ENCODE peak calls at places on chromosomes 16 and 17, in four cellular contexts. Q is HCT116, B is GM23338, W is mammary epithelial cell. Z is an unnamed sample.

GRCh38 chr17:80125656-80126448 is 21.1 kb downstream of the EIF4A3 start:
- DNase-seq in Q (no peak), B (no peak), W (no peak), Z (no peak)

GRCh38 chr16:53433930-53434435 is 288 bp upstream of the RBL2 start:
- DNase-seq in Q (peak), B (no peak), W (no peak), Z (no peak)

GRCh38 chr17:28371245-28372202 is at the start of gene SARM1:
- DNase-seq in Q (peak), B (peak), W (peak), Z (no peak)

GRCh38 chr17:77840576-77841160 is 117.8 kb upstream of the TNRC6C start:
- DNase-seq in Q (no peak), B (no peak), W (no peak), Z (no peak)

GRCh38 chr16:318628-319027 is 33.9 kb downstream of the AXIN1 start:
- DNase-seq in Q (no peak), B (peak), W (no peak), Z (no peak)

GRCh38 chr17:35554668-35555067 is 6.0 kb downstream of the SLFN14 start:
- DNase-seq in Q (no peak), B (no peak), W (no peak), Z (no peak)

GRCh38 chr17:8479431-8479947 is 43.8 kb downstream of the NDEL1 start:
- DNase-seq in Q (no peak), B (no peak), W (peak), Z (no peak)

GRCh38 chr17:41082565-41083136 is 1.3 kb upstream of the KRTAP4-7 start:
- DNase-seq in Q (no peak), B (no peak), W (peak), Z (no peak)

GRCh38 chr16:48235556-48236136 is 8.5 kb upstream of the LONP2 start:
- DNase-seq in Q (no peak), B (no peak), W (no peak), Z (no peak)

GRCh38 chr17:82752371-82753200 is 721 bp downstream of the TBCD start:
- DNase-seq in Q (no peak), B (peak), W (peak), Z (no peak)

GRCh38 chr17:61466246-61466645 is 14.0 kb downstream of the TBX4 start:
- DNase-seq in Q (no peak), B (no peak), W (no peak), Z (no peak)

GRCh38 chr17:62882878-62883277 is 74.8 kb upstream of the MARCHF10 start:
- DNase-seq in Q (no peak), B (no peak), W (no peak), Z (no peak)

GRCh38 chr17:60142872-60143499 is 6.8 kb upstream of the CA4 start:
- DNase-seq in Q (peak), B (peak), W (peak), Z (peak)

GRCh38 chr17:4533522-4534502 is 21.4 kb downstream of the MYBBP1A start:
- DNase-seq in Q (no peak), B (no peak), W (no peak), Z (no peak)

GRCh38 chr17:30337393-30337999 is 3.6 kb upstream of the TMIGD1 start:
- DNase-seq in Q (no peak), B (no peak), W (no peak), Z (no peak)

GRCh38 chr16:78630102-78630501 is 530.6 kb downstream of the WWOX start:
- DNase-seq in Q (no peak), B (no peak), W (no peak), Z (no peak)

GRCh38 chr16:89855301-89855945 is 18.0 kb upstream of the TCF25 start:
- DNase-seq in Q (no peak), B (no peak), W (no peak), Z (no peak)

GRCh38 chr16:29230671-29231091 is 175.8 kb downstream of the NPIPB11 start:
- DNase-seq in Q (no peak), B (peak), W (no peak), Z (no peak)

GRCh38 chr17:10121971-10122707 is 76.3 kb downstream of the GAS7 start:
- DNase-seq in Q (no peak), B (no peak), W (no peak), Z (no peak)

GRCh38 chr17:32936894-32937500 is 9.0 kb downstream of the TMEM98 start:
- DNase-seq in Q (peak), B (peak), W (peak), Z (no peak)

GRCh38 chr16:30352488-30353401 is 2.4 kb downstream of the CD2BP2 start:
- DNase-seq in Q (no peak), B (peak), W (no peak), Z (no peak)

GRCh38 chr16:19883296-19883951 is 1.2 kb downstream of the GPRC5B start:
- DNase-seq in Q (no peak), B (peak), W (no peak), Z (no peak)

GRCh38 chr17:19019041-19019941 is 14.7 kb upstream of the FAM83G start:
- DNase-seq in Q (no peak), B (no peak), W (no peak), Z (no peak)

GRCh38 chr17:11935734-11936406 is 61.4 kb downstream of the ZNF18 start:
- DNase-seq in Q (peak), B (peak), W (peak), Z (peak)

GRCh38 chr16:13234999-13235398 is 333.6 kb downstream of the SHISA9 start:
- DNase-seq in Q (no peak), B (no peak), W (no peak), Z (no peak)

GRCh38 chr16:2785101-2785991 is 2.0 kb downstream of the PRSS33 start:
- DNase-seq in Q (no peak), B (peak), W (no peak), Z (no peak)

GRCh38 chr17:77417575-77417974 is 276.8 kb downstream of the SEC14L1 start:
- DNase-seq in Q (no peak), B (no peak), W (no peak), Z (no peak)

GRCh38 chr16:76940251-76940650 is 250.7 kb upstream of the MON1B start:
- DNase-seq in Q (no peak), B (no peak), W (no peak), Z (no peak)

GRCh38 chr16:23181506-23181905 is 1.0 kb upstream of the SCNN1G start:
- DNase-seq in Q (no peak), B (no peak), W (no peak), Z (no peak)

GRCh38 chr16:23182206-23182674 is 305 bp upstream of the SCNN1G start:
- DNase-seq in Q (peak), B (peak), W (peak), Z (peak)

GRCh38 chr16:23182675-23183485 is at the start of gene SCNN1G:
- DNase-seq in Q (no peak), B (peak), W (peak), Z (no peak)

GRCh38 chr16:23185661-23186060 is 3.1 kb downstream of the SCNN1G start:
- DNase-seq in Q (no peak), B (no peak), W (no peak), Z (no peak)

GRCh38 chr16:23183486-23183862 is 929 bp downstream of the SCNN1G start:
- DNase-seq in Q (no peak), B (no peak), W (no peak), Z (no peak)
- TF ChIP-seq EZH2 in Q (no peak), B (no peak), W (no peak), Z (no peak)

GRCh38 chr17:81386646-81387234 is 8.5 kb upstream of the BAHCC1 start:
- DNase-seq in Q (no peak), B (peak), W (no peak), Z (no peak)

GRCh38 chr17:81388612-81389367 is 6.5 kb upstream of the BAHCC1 start:
- DNase-seq in Q (no peak), B (peak), W (no peak), Z (no peak)

GRCh38 chr17:81386141-81386645 is 9.1 kb upstream of the BAHCC1 start:
- DNase-seq in Q (no peak), B (peak), W (no peak), Z (no peak)

GRCh38 chr17:81388091-81388611 is 7.1 kb upstream of the BAHCC1 start:
- DNase-seq in Q (no peak), B (no peak), W (no peak), Z (no peak)

GRCh38 chr17:81387235-81388060 is 7.8 kb upstream of the BAHCC1 start:
- DNase-seq in Q (no peak), B (peak), W (no peak), Z (no peak)
- TF ChIP-seq EZH2 in Q (no peak), B (peak), W (no peak), Z (no peak)

DNA sequence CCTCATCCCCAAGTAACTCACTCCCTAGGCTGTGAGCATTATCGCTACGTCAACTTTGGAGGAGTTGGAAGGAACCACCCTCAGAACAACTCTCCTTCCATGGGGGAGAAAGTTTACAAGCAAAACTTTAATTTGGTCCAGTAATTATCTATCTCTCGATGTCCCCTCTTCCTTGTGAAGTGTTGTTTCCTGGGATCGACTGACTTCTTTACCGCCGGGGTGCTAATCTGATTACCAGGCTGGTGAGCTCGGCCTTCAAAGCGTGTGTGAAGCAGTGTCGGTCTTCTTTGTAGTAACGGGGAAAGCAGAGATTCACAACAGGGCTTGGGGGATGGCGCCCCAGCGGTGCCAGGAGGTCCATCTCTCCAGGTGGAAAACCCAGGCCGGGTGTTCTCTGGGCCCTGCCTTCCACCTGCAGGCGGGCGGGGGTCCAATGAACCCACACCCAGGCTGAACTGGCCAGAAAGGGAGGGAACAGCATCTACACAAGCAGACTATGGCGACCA is 14.5 kb upstream of the FOXF1 start:
- DNase-seq in Q (no peak), B (peak), W (no peak), Z (no peak)
- TF ChIP-seq EZH2 in Q (no peak), B (peak), W (no peak), Z (no peak)

DNA sequence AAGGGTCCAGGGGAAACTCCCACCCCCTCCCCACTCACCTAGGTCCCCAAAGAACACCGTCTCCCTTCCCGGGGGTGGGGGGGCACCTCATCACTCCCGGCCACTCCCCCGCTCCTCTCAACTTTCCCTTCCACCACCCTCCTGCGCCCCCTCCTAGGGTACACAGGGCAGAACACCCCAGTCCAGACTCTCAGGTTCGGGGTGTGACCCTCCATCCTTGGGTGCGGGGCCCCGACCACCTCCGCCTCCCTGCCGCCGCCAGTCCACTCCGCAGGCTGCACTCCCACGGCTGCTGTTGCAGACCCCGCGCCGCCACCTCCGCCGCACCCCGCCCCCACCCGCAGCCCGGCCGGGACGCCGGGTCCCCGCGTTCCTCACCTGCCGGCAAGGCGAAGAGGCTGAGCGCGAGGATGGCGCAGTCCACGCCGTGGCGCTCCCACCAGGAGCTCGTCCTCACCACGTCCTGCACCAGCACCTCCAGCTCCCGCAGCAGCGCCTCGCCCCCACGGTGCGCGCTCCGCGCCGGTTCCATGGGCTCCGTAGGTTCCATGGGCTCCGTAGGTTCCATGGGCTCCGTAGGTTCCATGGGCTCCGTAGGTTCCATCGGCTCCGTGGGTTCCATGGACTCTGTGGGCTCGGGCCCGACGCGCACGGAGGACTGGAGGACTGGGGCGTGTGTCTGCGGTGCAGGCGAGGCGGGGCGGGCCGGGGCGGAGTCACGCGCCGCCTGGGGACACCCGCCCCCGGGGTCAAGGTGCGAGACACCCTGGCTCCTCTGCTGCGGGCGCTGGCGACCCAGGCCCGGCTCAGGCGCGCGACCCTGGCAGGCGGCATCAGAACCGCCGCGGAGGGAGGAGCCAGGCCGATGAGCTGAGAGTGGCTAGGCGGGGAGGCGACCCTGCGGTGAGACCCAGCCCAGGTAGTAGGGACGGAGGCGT is at the start of gene FADS6:
- DNase-seq in Q (no peak), B (peak), W (no peak), Z (no peak)
- TF ChIP-seq EZH2 in Q (no peak), B (no peak), W (peak), Z (peak)

GRCh38 chr16:56728027-56728426 is 1.9 kb upstream of the NUP93 start:
- DNase-seq in Q (no peak), B (no peak), W (no peak), Z (no peak)

GRCh38 chr16:56729351-56729735 is 586 bp upstream of the NUP93 start:
- DNase-seq in Q (no peak), B (no peak), W (no peak), Z (no peak)

GRCh38 chr16:56724191-56724590 is 5.7 kb upstream of the NUP93 start:
- DNase-seq in Q (no peak), B (no peak), W (no peak), Z (no peak)

GRCh38 chr16:56726926-56727325 is 3.0 kb upstream of the NUP93 start:
- DNase-seq in Q (no peak), B (no peak), W (no peak), Z (no peak)

GRCh38 chr16:56726283-56726682 is 3.6 kb upstream of the NUP93 start:
- DNase-seq in Q (no peak), B (no peak), W (no peak), Z (no peak)
- TF ChIP-seq EZH2 in Q (no peak), B (no peak), W (no peak), Z (no peak)

DNA sequence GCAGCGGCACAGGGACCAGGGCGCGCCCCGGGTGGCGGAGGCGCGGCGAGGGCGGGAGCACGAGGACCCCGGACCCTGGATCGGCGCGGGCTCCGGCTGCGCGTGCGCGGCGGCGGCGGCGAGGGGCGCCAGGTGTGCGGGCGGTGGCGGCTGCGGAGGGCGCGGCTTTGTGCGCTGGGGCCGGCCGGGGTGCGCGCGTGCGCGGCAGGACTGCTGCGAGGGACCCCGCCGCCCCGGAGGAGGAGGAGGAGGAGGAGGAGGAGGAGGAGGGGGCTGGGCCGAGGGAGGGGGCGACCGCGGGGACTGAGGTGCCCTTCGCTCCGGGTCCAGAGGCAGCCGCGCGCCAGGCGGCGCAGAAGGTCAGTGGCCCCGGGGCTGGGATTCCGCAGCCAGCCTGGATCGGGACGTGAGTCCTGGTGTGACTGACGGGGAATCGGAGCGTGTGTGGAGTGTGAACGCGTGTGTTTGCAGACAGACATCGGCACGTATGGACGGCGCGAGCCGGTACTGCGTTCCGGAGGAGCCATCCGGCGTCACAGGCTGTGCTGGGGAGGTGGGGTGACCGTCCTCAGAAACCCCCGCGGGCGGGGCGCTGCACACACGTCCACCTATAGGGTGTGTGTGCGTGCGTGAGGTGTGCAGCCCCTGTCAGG is 19.5 kb upstream of the RAP1GAP2 start:
- DNase-seq in Q (no peak), B (peak), W (no peak), Z (no peak)
- TF ChIP-seq EZH2 in Q (no peak), B (no peak), W (peak), Z (no peak)

DNA sequence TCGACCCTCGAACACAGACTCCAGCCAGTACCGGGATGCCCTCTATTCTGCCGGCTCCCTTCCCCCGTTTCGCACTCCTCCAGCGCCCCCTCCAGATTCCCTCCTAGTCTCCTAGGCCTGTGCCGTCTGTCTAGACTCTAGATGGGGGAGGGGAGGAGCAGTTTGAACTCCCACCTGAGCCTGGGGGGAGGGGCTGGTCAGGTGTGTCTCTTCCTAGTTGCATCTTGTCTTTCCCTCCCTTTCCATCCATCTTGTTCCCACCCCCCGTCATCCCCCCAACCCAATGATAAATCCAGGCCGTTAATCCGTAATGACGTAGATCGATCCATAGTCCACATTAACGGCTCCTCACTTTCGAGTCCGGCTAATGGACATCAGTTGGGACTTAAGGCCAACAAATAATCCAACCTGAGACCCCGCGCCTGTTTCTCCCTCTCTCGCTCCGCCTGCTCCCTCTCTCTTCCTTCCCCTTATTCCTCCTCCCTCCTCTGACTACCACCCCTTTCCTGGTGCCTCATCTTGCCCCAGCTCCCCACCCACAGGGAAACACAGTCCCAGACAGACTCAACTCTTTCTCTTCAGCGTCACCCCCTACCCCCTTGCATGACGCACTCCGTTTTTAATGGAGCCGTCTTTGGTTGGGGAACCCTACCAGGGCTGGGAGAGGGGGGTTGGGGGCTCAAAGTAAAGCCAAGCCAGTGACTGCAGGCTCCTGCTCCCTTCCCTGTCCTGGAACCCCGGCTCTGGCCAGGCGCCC is 3.3 kb upstream of the HOXB5 start:
- DNase-seq in Q (no peak), B (peak), W (no peak), Z (no peak)
- TF ChIP-seq EZH2 in Q (no peak), B (peak), W (peak), Z (no peak)

GRCh38 chr17:76077582-76078110 is 1.3 kb upstream of the ZACN start:
- DNase-seq in Q (no peak), B (peak), W (no peak), Z (no peak)
- TF ChIP-seq EZH2 in Q (no peak), B (no peak), W (peak), Z (no peak)

GRCh38 chr16:58236831-58237230 is 38.9 kb upstream of the CSNK2A2 start:
- DNase-seq in Q (no peak), B (peak), W (no peak), Z (no peak)

GRCh38 chr16:58235663-58236062 is 37.8 kb upstream of the CSNK2A2 start:
- DNase-seq in Q (no peak), B (peak), W (no peak), Z (no peak)

GRCh38 chr16:58234831-58235595 is 37.1 kb upstream of the CSNK2A2 start:
- DNase-seq in Q (no peak), B (peak), W (no peak), Z (no peak)

DNA sequence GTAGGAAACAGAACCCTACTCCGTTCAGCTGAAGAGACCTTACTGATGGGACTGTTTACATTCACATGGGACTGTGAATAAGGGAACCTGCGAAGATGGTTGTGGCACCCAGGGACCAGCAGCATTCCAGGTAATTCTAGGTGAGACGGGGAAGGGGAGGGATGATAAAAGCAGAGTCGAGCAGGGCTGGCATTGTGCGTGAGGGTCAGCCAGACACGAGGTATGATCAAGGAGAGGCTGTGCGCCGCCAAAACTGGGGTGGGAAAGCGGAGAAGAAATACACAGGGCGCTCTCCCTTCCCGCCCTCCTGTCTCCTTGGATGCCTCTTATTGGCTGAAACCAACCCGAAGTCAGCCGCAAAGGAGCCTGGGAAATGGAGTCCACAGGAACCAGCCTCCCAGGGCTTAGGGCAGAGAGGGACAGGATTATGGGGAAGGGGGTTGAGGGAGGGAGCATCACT is 38.4 kb upstream of the CSNK2A2 start:
- DNase-seq in Q (peak), B (peak), W (peak), Z (no peak)
- TF ChIP-seq EZH2 in Q (no peak), B (no peak), W (no peak), Z (no peak)